ENCODE peak calls at places on chromosomes 11 and 22, in nine cellular contexts. T is stimulated activated CD4-positive, alpha-beta T cell treated with anti-CD3 and anti-CD28 coated beads, Interleukin-2, amount 100 ng/mL, for 48 hours; N is activated T-cell treated with anti-CD3 and anti-CD28 coated beads for 1 hour; C is AG08396; D is neuronal stem cell; M is ACHN; G is AML-193; Q is PC-3; V is astrocyte of the hippocampus. U is an unnamed sample.

GRCh38 chr11:63813563-63814382 is 517 bp downstream of the SPINDOC start:
- DNase-seq in T (peak), N (peak), C (peak), D (peak), M (peak), G (no peak), Q (peak), V (peak), U (peak)

GRCh38 chr11:1256257-1257045 is 33.6 kb downstream of the MUC5B start:
- DNase-seq in T (no peak), N (no peak), C (no peak), D (no peak), M (no peak), G (no peak), Q (no peak), V (no peak), U (no peak)

GRCh38 chr11:17633279-17633986 is 85.9 kb upstream of the MYOD1 start:
- DNase-seq in T (no peak), N (no peak), C (no peak), D (no peak), M (no peak), G (no peak), Q (no peak), V (no peak), U (no peak)

GRCh38 chr22:42432020-42432596 is at the start of gene NFAM1:
- DNase-seq in T (no peak), N (no peak), C (no peak), D (no peak), M (no peak), G (no peak), Q (no peak), V (no peak), U (no peak)

GRCh38 chr11:76598426-76598839 is 72.1 kb downstream of the LRRC32 start:
- DNase-seq in T (no peak), N (no peak), C (no peak), D (no peak), M (peak), G (peak), Q (peak), V (peak), U (peak)

GRCh38 chr11:2567026-2567671 is 122.3 kb downstream of the KCNQ1 start:
- DNase-seq in T (no peak), N (no peak), C (no peak), D (no peak), M (no peak), G (no peak), Q (no peak), V (no peak), U (no peak)

GRCh38 chr11:125505518-125505917 is 9.5 kb upstream of the FEZ1 start:
- DNase-seq in T (no peak), N (no peak), C (no peak), D (no peak), M (no peak), G (no peak), Q (no peak), V (no peak), U (no peak)

GRCh38 chr11:11968511-11969280 is 39.7 kb downstream of the DKK3 start:
- DNase-seq in T (no peak), N (no peak), C (no peak), D (no peak), M (no peak), G (no peak), Q (no peak), V (no peak), U (no peak)

GRCh38 chr11:3109921-3110706 is 52.9 kb upstream of the CARS1 start:
- DNase-seq in T (peak), N (peak), C (peak), D (no peak), M (peak), G (peak), Q (peak), V (peak), U (peak)

GRCh38 chr11:112831041-112831440 is 130.2 kb upstream of the NCAM1 start:
- DNase-seq in T (no peak), N (no peak), C (no peak), D (no peak), M (no peak), G (no peak), Q (no peak), V (no peak), U (no peak)